ENCODE peak calls at places on chromosome 7, in five cellular contexts. W is activated CD8-positive, alpha-beta memory T cell treated with anti-CD3 and anti-CD28 coated beads, Interleukin-2, amount 50 U/mL, for 4 hours; A is GM23248; K is NCI-H774; Y is RWPE1. N is an unnamed sample.

GRCh38 chr7:116999316-116999715 is 46.0 kb downstream of the ST7 start:
- DNase-seq in W (no peak), A (no peak), K (no peak), Y (no peak), N (no peak)

GRCh38 chr7:130901209-130901783 is 167.3 kb upstream of the KLF14 start:
- DNase-seq in W (no peak), A (peak), K (no peak), Y (peak), N (no peak)

GRCh38 chr7:42110333-42110732 is 126.7 kb downstream of the GLI3 start:
- DNase-seq in W (no peak), A (no peak), K (no peak), Y (no peak), N (no peak)

GRCh38 chr7:30521532-30521931 is 16.9 kb upstream of the GGCT start:
- DNase-seq in W (no peak), A (peak), K (no peak), Y (no peak), N (peak)

GRCh38 chr7:113087278-113087998 is 811 bp upstream of the GPR85 start:
- DNase-seq in W (no peak), A (peak), K (peak), Y (peak), N (no peak)

GRCh38 chr7:144862612-144863319 is 26.9 kb upstream of the TPK1 start:
- DNase-seq in W (no peak), A (no peak), K (no peak), Y (no peak), N (no peak)

GRCh38 chr7:4606776-4607175 is 75.3 kb upstream of the FOXK1 start:
- DNase-seq in W (no peak), A (peak), K (no peak), Y (no peak), N (no peak)

GRCh38 chr7:78148166-78148894 is 349.8 kb downstream of the PHTF2 start:
- DNase-seq in W (no peak), A (peak), K (no peak), Y (no peak), N (no peak)

GRCh38 chr7:157664034-157664433 is 327.2 kb downstream of the DNAJB6 start:
- DNase-seq in W (no peak), A (no peak), K (no peak), Y (no peak), N (peak)

GRCh38 chr7:82172896-82173295 is 270.7 kb downstream of the CACNA2D1 start:
- DNase-seq in W (no peak), A (no peak), K (no peak), Y (no peak), N (no peak)

GRCh38 chr7:137933270-137934017 is 68.4 kb downstream of the CREB3L2 start:
- DNase-seq in W (no peak), A (peak), K (no peak), Y (no peak), N (no peak)

GRCh38 chr7:43869898-43870240 is 552 bp upstream of the MRPS24 start:
- DNase-seq in W (no peak), A (peak), K (no peak), Y (peak), N (no peak)

GRCh38 chr7:50681451-50682045 is 101.1 kb downstream of the GRB10 start:
- DNase-seq in W (no peak), A (no peak), K (no peak), Y (no peak), N (no peak)

GRCh38 chr7:1810961-1811849 is 141.1 kb downstream of the ELFN1 start:
- DNase-seq in W (no peak), A (peak), K (no peak), Y (no peak), N (no peak)

GRCh38 chr7:157056957-157057902 is 46.8 kb upstream of the MNX1 start:
- DNase-seq in W (no peak), A (no peak), K (no peak), Y (no peak), N (no peak)

GRCh38 chr7:98651760-98652159 is 34.7 kb downstream of the NPTX2 start:
- DNase-seq in W (no peak), A (no peak), K (no peak), Y (no peak), N (no peak)

GRCh38 chr7:44381494-44382220 is 56.3 kb upstream of the CAMK2B start:
- DNase-seq in W (no peak), A (no peak), K (no peak), Y (no peak), N (no peak)

GRCh38 chr7:38374507-38374906 is 101.1 kb upstream of the TARP start:
- DNase-seq in W (peak), A (peak), K (no peak), Y (no peak), N (no peak)

GRCh38 chr7:45089314-45089891 is 634 bp upstream of the NACAD start:
- DNase-seq in W (peak), A (peak), K (peak), Y (peak), N (no peak)

GRCh38 chr7:30474893-30475292 is 3.7 kb downstream of the NOD1 start:
- DNase-seq in W (no peak), A (peak), K (no peak), Y (no peak), N (no peak)